ENCODE peak calls at places on chromosomes 2 and 18, in nine cellular contexts. O is GM12865, S is H4, D is SK-N-SH, C is neuronal stem cell, R is GM03348, Q is anterior cingulate cortex, Z is GM23248, W is vagina. I is an unnamed sample.

GRCh38 chr2:68925298-68925885 is 27.3 kb downstream of the GKN2 start:
- DNase-seq in Z (peak), C (peak), S (peak), Q (no peak), O (peak), R (peak), D (peak), W (no peak), I (peak)

GRCh38 chr2:215950009-215950408 is 63.3 kb downstream of the MREG start:
- DNase-seq in Z (peak), S (peak), R (peak), W (no peak), Q (no peak), D (peak), C (no peak), O (peak), I (peak)

GRCh38 chr2:1731963-1732768 is 12.1 kb downstream of the PXDN start:
- DNase-seq in C (no peak), Q (no peak), S (peak), W (no peak), Z (peak), R (peak), D (peak), O (no peak), I (no peak)

GRCh38 chr18:35983818-35984217 is 11.3 kb downstream of the RMP24 start:
- DNase-seq in W (no peak), D (no peak), R (peak), C (no peak), Q (no peak), S (no peak), O (no peak), Z (peak), I (peak)

GRCh38 chr2:154556607-154557006 is 141.9 kb upstream of the KCNJ3 start:
- DNase-seq in Q (no peak), Z (no peak), W (no peak), D (no peak), O (no peak), R (no peak), S (no peak), C (no peak), I (peak)

GRCh38 chr2:127081826-127082633 is 24.9 kb downstream of the BIN1 start:
- DNase-seq in R (no peak), D (no peak), W (no peak), S (no peak), C (no peak), Z (no peak), Q (peak), O (peak), I (no peak)

GRCh38 chr2:97747285-97747684 is 33.9 kb downstream of the ZAP70 start:
- DNase-seq in O (no peak), D (no peak), Z (no peak), C (no peak), R (no peak), Q (no peak), W (no peak), S (no peak), I (no peak)

GRCh38 chr18:38445485-38446145 is 880.0 kb upstream of the CELF4 start:
- DNase-seq in W (no peak), D (no peak), Z (no peak), S (no peak), Q (no peak), R (no peak), C (no peak), O (no peak), I (peak)

GRCh38 chr2:53768233-53768542 is 584 bp downstream of the CHAC2 start:
- DNase-seq in S (peak), W (no peak), O (peak), R (no peak), C (peak), Z (no peak), Q (no peak), D (no peak), I (no peak)

GRCh38 chr2:234954551-234954992 is 2.8 kb downstream of the SH3BP4 start:
- DNase-seq in Z (peak), R (peak), O (no peak), W (no peak), C (no peak), D (no peak), Q (no peak), S (peak), I (no peak)

GRCh38 chr2:16717477-16717876 is 51.8 kb upstream of the CYRIA start:
- DNase-seq in C (no peak), S (no peak), R (no peak), Z (no peak), D (no peak), W (no peak), Q (no peak), O (no peak), I (peak)

GRCh38 chr2:109374548-109375130 is 239.1 kb downstream of the SEPTIN10 start:
- DNase-seq in C (no peak), Z (no peak), W (peak), Q (no peak), O (no peak), D (peak), R (no peak), S (no peak), I (no peak)

GRCh38 chr2:180033993-180034894 is 27.1 kb upstream of the CWC22 start:
- DNase-seq in O (no peak), W (no peak), R (no peak), D (no peak), S (peak), Q (no peak), C (peak), Z (no peak), I (peak)

I was measured in epithelial cell of esophagus.